ENCODE peak calls at places on chromosomes 11 and 22, in five cellular contexts. D, B, J, I and G are unnamed samples.

GRCh38 chr11:121929581-121929980 is 186.4 kb downstream of the BLID start:
- DNase-seq in D (no peak), B (no peak), J (no peak), I (no peak), G (peak)

GRCh38 chr22:21936151-21936778 is 16.4 kb downstream of the PPM1F start:
- DNase-seq in D (no peak), B (no peak), J (peak), I (no peak), G (no peak)

GRCh38 chr11:92627615-92628201 is 341.7 kb upstream of the MTNR1B start:
- DNase-seq in D (no peak), B (peak), J (no peak), I (no peak), G (peak)

GRCh38 chr11:94302806-94303205 is 1.6 kb upstream of the IZUMO1R start:
- DNase-seq in D (no peak), B (no peak), J (no peak), I (no peak), G (no peak)

GRCh38 chr22:38864361-38865191 is 7.4 kb downstream of the CBX6 start:
- DNase-seq in D (peak), B (no peak), J (no peak), I (no peak), G (no peak)

GRCh38 chr11:57214494-57214893 is 22.6 kb downstream of the APLNR start:
- DNase-seq in D (no peak), B (no peak), J (no peak), I (no peak), G (peak)

GRCh38 chr11:74679513-74679865 is 51.7 kb downstream of the CHRDL2 start:
- DNase-seq in D (no peak), B (no peak), J (no peak), I (no peak), G (no peak)

GRCh38 chr11:133956650-133957633 is at the start of gene IGSF9B:
- DNase-seq in D (peak), B (no peak), J (peak), I (peak), G (peak)

GRCh38 chr22:38485783-38486182 is 17.9 kb downstream of the KDELR3 start:
- DNase-seq in D (no peak), B (no peak), J (no peak), I (no peak), G (no peak)

GRCh38 chr11:10233581-10233980 is 60.4 kb downstream of the SBF2 start:
- DNase-seq in D (no peak), B (no peak), J (no peak), I (no peak), G (peak)

GRCh38 chr22:39254789-39255298 is 10.1 kb upstream of the PDGFB start:
- DNase-seq in D (no peak), B (peak), J (no peak), I (no peak), G (no peak)

GRCh38 chr11:72070486-72070885 is 9.9 kb downstream of the NUMA1 start:
- DNase-seq in D (no peak), B (no peak), J (no peak), I (no peak), G (no peak)

GRCh38 chr11:2820976-2821375 is 64.6 kb downstream of the CDKN1C start:
- DNase-seq in D (no peak), B (no peak), J (no peak), I (no peak), G (no peak)

GRCh38 chr11:103584021-103584420 is 452.4 kb upstream of the DDI1 start:
- DNase-seq in D (no peak), B (no peak), J (no peak), I (no peak), G (no peak)

GRCh38 chr11:27347949-27348879 is 14.8 kb downstream of the CCDC34 start:
- DNase-seq in D (no peak), B (no peak), J (no peak), I (no peak), G (no peak)

GRCh38 chr22:17171016-17171312 is 11.9 kb upstream of the HDHD5 start:
- DNase-seq in D (no peak), B (no peak), J (no peak), I (no peak), G (no peak)

GRCh38 chr11:72833792-72834501 is 19.7 kb downstream of the ATG16L2 start:
- DNase-seq in D (no peak), B (no peak), J (no peak), I (no peak), G (no peak)

GRCh38 chr22:44485494-44485893 is 12.5 kb downstream of the RTL6 start:
- DNase-seq in D (no peak), B (no peak), J (no peak), I (no peak), G (no peak)

GRCh38 chr11:45048313-45048841 is 97.7 kb upstream of the TP53I11 start:
- DNase-seq in D (no peak), B (no peak), J (no peak), I (no peak), G (no peak)

GRCh38 chr11:17531818-17532131 is 12.4 kb downstream of the USH1C start:
- DNase-seq in D (no peak), B (no peak), J (no peak), I (no peak), G (peak)

GRCh38 chr11:35077709-35078695 is 61.0 kb upstream of the CD44 start:
- DNase-seq in D (no peak), B (peak), J (no peak), I (no peak), G (peak)
- H3K4me3 ChIP-seq in D (no peak), B (peak), J (no peak), I (no peak), G (no peak)

GRCh38 chr11:132123854-132124835 is 753.7 kb downstream of the NTM start:
- DNase-seq in D (no peak), B (no peak), J (no peak), I (no peak), G (no peak)

GRCh38 chr11:132123449-132123848 is 753.0 kb downstream of the NTM start:
- DNase-seq in D (no peak), B (no peak), J (no peak), I (no peak), G (no peak)

GRCh38 chr11:132126973-132127900 is 756.8 kb downstream of the NTM start:
- DNase-seq in D (no peak), B (no peak), J (peak), I (peak), G (peak)

GRCh38 chr11:132122701-132123100 is 752.3 kb downstream of the NTM start:
- DNase-seq in D (no peak), B (no peak), J (no peak), I (no peak), G (no peak)

DNA sequence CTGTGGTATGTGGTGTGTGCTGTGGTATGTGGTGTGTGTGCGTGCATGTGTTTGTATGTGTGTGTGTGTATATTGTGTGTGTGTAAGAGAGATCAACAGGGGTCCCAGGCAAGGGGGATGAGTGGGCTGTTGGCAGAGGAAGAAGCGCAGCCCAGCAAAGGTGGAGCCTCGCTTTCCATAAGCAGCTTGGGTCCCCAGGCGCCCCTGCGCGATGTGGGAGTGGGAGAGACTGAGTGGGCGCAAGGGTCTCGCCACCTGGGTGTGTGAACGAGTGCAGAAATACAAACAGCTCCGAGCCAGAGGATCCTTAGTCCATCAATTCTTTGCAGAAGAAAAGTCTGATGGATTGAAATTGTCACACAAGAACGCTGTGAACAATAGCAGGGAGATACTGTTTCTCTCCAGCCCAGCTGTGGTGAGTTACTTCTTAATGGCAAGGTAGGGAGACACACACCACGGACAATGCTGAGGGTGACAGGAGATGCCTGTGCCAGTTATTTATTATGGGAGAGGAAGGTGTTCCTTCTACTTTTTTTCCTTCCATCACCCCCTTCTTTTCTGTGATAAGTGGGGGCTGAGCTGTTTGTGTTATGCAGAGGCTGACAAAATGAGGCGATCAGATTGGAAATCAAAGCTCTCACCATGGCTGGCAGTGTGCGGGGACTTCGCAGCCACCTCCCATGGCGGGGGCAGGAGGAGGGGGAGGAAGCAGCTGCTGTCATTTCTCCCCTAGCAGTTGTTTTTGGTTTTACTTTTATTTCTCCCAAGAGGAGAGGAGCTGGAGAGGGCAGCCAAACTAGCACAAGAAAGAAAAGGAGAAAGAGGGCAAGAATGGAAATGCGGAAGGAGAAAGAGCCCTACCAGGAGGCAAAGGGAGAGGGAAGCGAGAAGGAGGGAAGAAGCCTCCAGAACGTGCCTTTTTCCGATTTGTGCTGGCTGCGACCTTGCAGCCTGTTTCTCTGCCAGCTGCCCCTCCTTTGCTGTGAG is 755.7 kb downstream of the NTM start:
- DNase-seq in D (no peak), B (no peak), J (no peak), I (no peak), G (peak)
- H3K4me3 ChIP-seq in D (peak), B (no peak), J (no peak), I (peak), G (peak)

GRCh38 chr11:120340529-120340928 is 4.3 kb downstream of the ARHGEF12 start:
- DNase-seq in D (no peak), B (no peak), J (no peak), I (no peak), G (no peak)
- H3K4me3 ChIP-seq in D (peak), B (peak), J (no peak), I (no peak), G (no peak)

DNA sequence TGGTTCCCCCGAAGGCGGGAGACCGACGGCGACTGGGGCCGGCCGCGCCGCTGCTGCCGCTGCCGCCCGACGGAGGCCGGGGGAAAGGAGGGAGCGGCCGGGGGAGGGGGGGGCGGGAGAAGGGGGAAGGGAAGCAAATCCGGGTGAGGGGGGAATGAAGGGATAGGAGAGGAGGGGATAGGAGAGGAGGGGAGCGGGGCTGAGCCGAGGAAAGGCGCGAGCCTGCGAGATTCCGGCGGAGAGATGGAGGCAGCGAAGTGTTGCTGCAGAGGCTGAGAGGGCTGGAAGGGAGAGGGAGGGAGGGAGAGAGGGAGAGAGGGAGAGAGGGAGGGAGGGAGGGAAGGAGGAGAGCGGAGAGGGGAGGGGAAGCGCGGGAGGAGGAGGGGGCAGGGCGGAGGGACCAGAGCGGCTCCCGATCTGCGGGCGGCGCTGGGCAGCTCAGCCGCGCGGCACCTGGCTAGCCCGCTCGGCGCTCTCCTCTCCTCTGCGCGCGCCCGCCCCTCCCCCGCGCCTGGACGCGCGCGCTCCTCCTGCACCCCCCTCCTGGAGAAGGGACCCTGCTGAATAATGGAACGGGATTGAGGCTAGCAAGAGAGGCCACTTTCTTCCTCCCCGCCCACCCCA is 52.4 kb downstream of the SLC22A12 start:
- DNase-seq in D (no peak), B (no peak), J (no peak), I (no peak), G (no peak)
- H3K4me3 ChIP-seq in D (peak), B (no peak), J (no peak), I (peak), G (no peak)

DNA sequence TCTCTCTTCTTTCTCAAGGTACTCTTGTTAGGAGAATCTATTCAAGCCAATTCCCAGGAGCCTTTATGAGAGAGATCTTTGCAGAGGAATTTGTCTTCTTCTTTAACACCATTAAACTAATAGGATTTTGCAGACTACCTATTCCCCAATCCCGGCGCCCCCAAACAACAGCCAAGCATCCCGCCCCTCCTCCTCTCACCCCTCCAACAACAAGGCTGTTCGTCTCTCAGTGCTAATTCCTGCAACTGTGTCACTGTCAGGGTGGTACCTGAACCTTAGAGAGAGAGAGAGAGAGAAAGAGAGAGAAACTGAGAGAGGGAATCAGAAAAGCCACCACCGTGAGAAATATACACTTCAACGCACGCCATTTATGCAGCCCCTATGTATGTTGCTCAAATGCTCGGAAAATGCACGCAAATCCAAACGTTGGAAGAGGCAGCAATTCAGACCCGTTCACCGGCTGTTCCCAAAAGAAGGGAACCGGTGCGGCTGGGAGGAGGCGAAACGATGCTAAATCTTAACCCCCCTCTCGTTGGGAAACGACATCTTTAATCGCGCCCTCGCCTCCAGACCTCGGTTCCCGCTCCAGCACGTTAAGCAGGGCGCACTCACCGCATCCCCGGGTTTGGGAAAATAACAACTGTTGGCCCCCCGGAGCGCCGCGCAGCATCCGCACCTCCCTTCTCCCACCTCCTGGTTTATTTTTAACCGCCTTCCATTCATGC is 943 bp downstream of the KCNA4 start:
- DNase-seq in D (no peak), B (no peak), J (no peak), I (no peak), G (no peak)
- H3K4me3 ChIP-seq in D (peak), B (no peak), J (no peak), I (no peak), G (peak)

GRCh38 chr11:65417221-65417701 is 5.3 kb upstream of the NEAT1 start:
- DNase-seq in D (peak), B (no peak), J (no peak), I (peak), G (no peak)
- H3K4me3 ChIP-seq in D (peak), B (peak), J (no peak), I (peak), G (no peak)

GRCh38 chr22:50300620-50301257 is 6.7 kb downstream of the PLXNB2 start:
- DNase-seq in D (peak), B (no peak), J (no peak), I (no peak), G (no peak)

GRCh38 chr22:50301581-50301991 is 5.9 kb downstream of the PLXNB2 start:
- DNase-seq in D (peak), B (no peak), J (no peak), I (no peak), G (no peak)

GRCh38 chr22:50298937-50299656 is 8.3 kb downstream of the PLXNB2 start:
- DNase-seq in D (peak), B (no peak), J (no peak), I (no peak), G (no peak)

GRCh38 chr22:50298266-50298637 is 9.2 kb downstream of the PLXNB2 start:
- DNase-seq in D (no peak), B (no peak), J (no peak), I (no peak), G (no peak)

GRCh38 chr22:50299724-50300619 is 7.5 kb downstream of the PLXNB2 start:
- DNase-seq in D (peak), B (no peak), J (no peak), I (no peak), G (no peak)
- H3K4me3 ChIP-seq in D (peak), B (no peak), J (no peak), I (peak), G (peak)